ENCODE peak calls at places on chromosomes 7 and 10, in ten cellular contexts. I is A549; Y is AG04450; C is lower lobe of right lung; B is neural crest cell; H is fibroblast of villous mesenchyme; L is cardiac fibroblast; R is RWPE1; N is CD8-positive, alpha-beta T cell; Z is GM12865. O is an unnamed sample.

GRCh38 chr7:140007051-140007690 is 55.6 kb downstream of the PARP12 start:
- DNase-seq in I (no peak), Y (no peak), C (no peak), B (no peak), H (no peak), L (no peak), R (no peak), N (no peak), Z (no peak), O (no peak)

GRCh38 chr10:103833731-103834365 is 21.5 kb downstream of the SH3PXD2A start:
- DNase-seq in I (peak), Y (no peak), C (peak), B (no peak), H (peak), L (peak), R (no peak), N (no peak), Z (no peak), O (no peak)

GRCh38 chr7:124843336-124843735 is 77.7 kb upstream of the GPR37 start:
- DNase-seq in I (no peak), Y (no peak), C (no peak), B (no peak), H (no peak), L (no peak), R (no peak), N (no peak), Z (no peak), O (no peak)

GRCh38 chr10:74084955-74085354 is 65.7 kb downstream of the AP3M1 start:
- DNase-seq in I (no peak), Y (no peak), C (no peak), B (no peak), H (no peak), L (no peak), R (no peak), N (no peak), Z (peak), O (peak)

GRCh38 chr7:152523916-152524315 is 88.1 kb upstream of the KMT2C start:
- DNase-seq in I (no peak), Y (no peak), C (no peak), B (no peak), H (no peak), L (no peak), R (no peak), N (no peak), Z (no peak), O (no peak)

GRCh38 chr7:97732567-97733275 is 835 bp downstream of the TAC1 start:
- DNase-seq in I (no peak), Y (no peak), C (no peak), B (peak), H (no peak), L (no peak), R (no peak), N (no peak), Z (no peak), O (no peak)

GRCh38 chr10:125428054-125428453 is 254.9 kb downstream of the TEX36 start:
- DNase-seq in I (no peak), Y (no peak), C (no peak), B (no peak), H (no peak), L (no peak), R (no peak), N (no peak), Z (no peak), O (no peak)

GRCh38 chr10:72729528-72729927 is 37.6 kb downstream of the MCU start:
- DNase-seq in I (no peak), Y (no peak), C (no peak), B (no peak), H (no peak), L (peak), R (no peak), N (no peak), Z (peak), O (peak)

GRCh38 chr10:71339796-71340589 is 20.9 kb downstream of the SLC29A3 start:
- DNase-seq in I (peak), Y (no peak), C (no peak), B (no peak), H (no peak), L (no peak), R (peak), N (no peak), Z (peak), O (no peak)

GRCh38 chr10:112585960-112586359 is 138.9 kb downstream of the VTI1A start:
- DNase-seq in I (no peak), Y (no peak), C (no peak), B (no peak), H (no peak), L (peak), R (no peak), N (no peak), Z (no peak), O (no peak)

GRCh38 chr10:3468919-3469638 is 296.5 kb upstream of the PITRM1 start:
- DNase-seq in I (peak), Y (peak), C (peak), B (no peak), H (peak), L (peak), R (peak), N (no peak), Z (peak), O (no peak)

GRCh38 chr10:124579003-124579384 is 117.4 kb downstream of the LHPP start:
- DNase-seq in I (no peak), Y (no peak), C (peak), B (no peak), H (no peak), L (peak), R (peak), N (no peak), Z (no peak), O (no peak)

GRCh38 chr10:3435671-3436070 is 263.1 kb upstream of the PITRM1 start:
- DNase-seq in I (no peak), Y (no peak), C (no peak), B (no peak), H (peak), L (peak), R (no peak), N (no peak), Z (no peak), O (no peak)

GRCh38 chr10:131315343-131315742 is 3.8 kb upstream of the TCERG1L start:
- DNase-seq in I (no peak), Y (no peak), C (no peak), B (no peak), H (no peak), L (peak), R (peak), N (no peak), Z (no peak), O (no peak)

GRCh38 chr7:43295429-43295828 is 183.0 kb downstream of the HECW1 start:
- DNase-seq in I (no peak), Y (no peak), C (no peak), B (no peak), H (no peak), L (no peak), R (no peak), N (no peak), Z (no peak), O (no peak)

GRCh38 chr10:20215547-20216152 is 399.4 kb downstream of the PLXDC2 start:
- DNase-seq in I (no peak), Y (no peak), C (no peak), B (no peak), H (no peak), L (no peak), R (no peak), N (no peak), Z (no peak), O (no peak)

GRCh38 chr10:45421231-45422097 is 47.4 kb downstream of the ALOX5 start:
- DNase-seq in I (no peak), Y (no peak), C (no peak), B (no peak), H (peak), L (no peak), R (no peak), N (no peak), Z (peak), O (peak)

GRCh38 chr7:69934475-69934903 is 336.2 kb downstream of the AUTS2 start:
- DNase-seq in I (no peak), Y (no peak), C (no peak), B (no peak), H (no peak), L (no peak), R (no peak), N (no peak), Z (no peak), O (no peak)

DNA sequence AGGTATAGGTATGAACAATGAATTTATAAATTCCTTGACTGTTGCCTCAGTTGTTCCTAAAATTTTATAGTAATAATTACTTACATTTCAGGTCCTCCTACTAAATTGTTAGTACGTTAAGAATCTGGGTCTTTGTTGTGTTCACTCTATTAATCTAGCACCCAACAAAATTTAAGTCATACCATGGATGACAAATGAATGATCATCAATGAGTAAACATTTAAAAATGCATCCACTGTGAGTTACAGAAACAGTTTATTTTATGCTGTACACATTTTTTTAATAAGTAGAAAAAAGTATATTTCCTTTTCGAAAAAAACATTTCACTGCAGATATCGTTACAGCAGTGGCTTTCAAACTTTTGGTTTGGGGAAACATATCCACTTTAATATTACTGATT is 265.2 kb downstream of the PCLO start:
- DNase-seq in I (no peak), Y (no peak), C (no peak), B (no peak), H (no peak), L (peak), R (no peak), N (no peak), Z (no peak), O (no peak)
- TF ChIP-seq CTCF in I (no peak), Y (no peak), C (no peak), B (no peak), H (no peak), L (no peak), R (no peak), N (no peak), Z (no peak), O (no peak)

GRCh38 chr10:70114902-70115301 is 17.7 kb downstream of the AIFM2 start:
- DNase-seq in I (peak), Y (no peak), C (no peak), B (no peak), H (no peak), L (no peak), R (no peak), N (no peak), Z (no peak), O (no peak)
- TF ChIP-seq CTCF in I (no peak), Y (no peak), C (no peak), B (no peak), H (no peak), L (no peak), R (no peak), N (no peak), Z (no peak), O (no peak)

GRCh38 chr7:149800169-149800555 is 26.8 kb upstream of the ZNF467 start:
- DNase-seq in I (no peak), Y (no peak), C (no peak), B (no peak), H (no peak), L (no peak), R (no peak), N (no peak), Z (no peak), O (no peak)
- TF ChIP-seq CTCF in I (no peak), Y (no peak), C (no peak), B (no peak), H (no peak), L (no peak), R (peak), N (peak), Z (no peak), O (no peak)

GRCh38 chr7:37833818-37834146 is 14.6 kb upstream of the NME8 start:
- DNase-seq in I (no peak), Y (no peak), C (no peak), B (no peak), H (no peak), L (no peak), R (no peak), N (no peak), Z (no peak), O (no peak)
- TF ChIP-seq CTCF in I (no peak), Y (no peak), C (no peak), B (peak), H (no peak), L (no peak), R (peak), N (peak), Z (no peak), O (no peak)

DNA sequence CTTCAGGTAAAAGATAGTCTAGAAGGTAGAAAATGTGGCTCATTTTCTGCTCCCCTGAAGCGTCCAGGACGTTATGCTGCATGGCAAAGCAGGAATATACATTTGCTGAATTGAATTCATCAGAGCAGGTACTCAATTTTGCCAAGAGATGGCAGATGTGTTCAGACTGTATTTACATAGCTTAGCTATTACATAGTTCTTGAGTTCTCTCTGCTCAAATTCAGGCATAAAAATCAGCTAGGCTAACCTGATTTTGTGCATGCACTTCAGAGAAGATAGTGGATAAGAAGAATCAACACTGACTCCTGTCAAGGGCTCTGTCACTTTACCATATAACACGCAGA is 209.2 kb upstream of the FAM3C start:
- DNase-seq in I (no peak), Y (no peak), C (no peak), B (no peak), H (peak), L (peak), R (peak), N (no peak), Z (no peak), O (no peak)
- TF ChIP-seq CTCF in I (no peak), Y (peak), C (no peak), B (no peak), H (peak), L (peak), R (peak), N (no peak), Z (no peak), O (peak)

O was measured in GM06990.